ENCODE peak calls at places on chromosomes 1 and 21, in four cellular contexts. K, B, Y and H are unnamed samples.
A peak's percentile ranks its signal among the peaks of the same experiment; 100 is the strongest.

GRCh38 chr21:34740198-34740597 is 71.4 kb downstream of the CLIC6 start:
- DNase-seq in K (no peak), B (no peak), Y (no peak), H (no peak)

GRCh38 chr21:45977396-45977795 is 4.2 kb upstream of the COL6A1 start:
- DNase-seq in K (no peak), B (peak; percentile 75), Y (no peak), H (no peak)

GRCh38 chr1:102182603-102183260 is 186.0 kb upstream of the OLFM3 start:
- DNase-seq in K (no peak), B (no peak), Y (no peak), H (no peak)

GRCh38 chr1:36320291-36320758 is 3.1 kb downstream of the EVA1B start:
- DNase-seq in K (no peak), B (no peak), Y (no peak), H (no peak)

GRCh38 chr1:181179980-181180964 is 91.8 kb downstream of the IER5 start:
- DNase-seq in K (peak; percentile 31), B (peak; percentile 82), Y (no peak), H (peak; percentile 16)

GRCh38 chr1:178172939-178173338 is 79.0 kb downstream of the RASAL2 start:
- DNase-seq in K (no peak), B (no peak), Y (no peak), H (no peak)

GRCh38 chr1:36321119-36321951 is 2.1 kb downstream of the EVA1B start:
- DNase-seq in K (peak; percentile 61), B (peak; percentile 97), Y (peak; percentile 76), H (no peak)

GRCh38 chr1:66022904-66023620 is 230.4 kb downstream of the PDE4B start:
- DNase-seq in K (peak; percentile 15), B (peak; percentile 45), Y (no peak), H (peak; percentile 17)

GRCh38 chr1:3552751-3553150 is 58.6 kb downstream of the MEGF6 start:
- DNase-seq in K (no peak), B (no peak), Y (no peak), H (no peak)

GRCh38 chr1:47585141-47585902 is 147.5 kb downstream of the FOXD2 start:
- DNase-seq in K (no peak), B (no peak), Y (no peak), H (no peak)

GRCh38 chr1:113834716-113835115 is 22.4 kb upstream of the RSBN1 start:
- DNase-seq in K (no peak), B (no peak), Y (no peak), H (no peak)

GRCh38 chr1:153262462-153263157 is 3.1 kb downstream of the LORICRIN start:
- DNase-seq in K (no peak), B (no peak), Y (no peak), H (peak; percentile 38)

GRCh38 chr1:153261793-153262371 is 2.4 kb downstream of the LORICRIN start:
- DNase-seq in K (no peak), B (no peak), Y (no peak), H (no peak)

GRCh38 chr1:153260473-153260979 is 1.0 kb downstream of the LORICRIN start:
- DNase-seq in K (no peak), B (no peak), Y (no peak), H (peak; percentile 50)

GRCh38 chr1:153260980-153261792 is 1.7 kb downstream of the LORICRIN start:
- DNase-seq in K (peak; percentile 46), B (peak; percentile 51), Y (no peak), H (peak; percentile 34)

GRCh38 chr1:153259387-153259786 is at the start of gene LORICRIN:
- DNase-seq in K (no peak), B (no peak), Y (no peak), H (no peak)
- H3K9ac ChIP-seq in K (no peak within 1 kb of the TSS), B (no peak within 1 kb of the TSS), Y (no peak within 1 kb of the TSS), H (no peak within 1 kb of the TSS)

DNA sequence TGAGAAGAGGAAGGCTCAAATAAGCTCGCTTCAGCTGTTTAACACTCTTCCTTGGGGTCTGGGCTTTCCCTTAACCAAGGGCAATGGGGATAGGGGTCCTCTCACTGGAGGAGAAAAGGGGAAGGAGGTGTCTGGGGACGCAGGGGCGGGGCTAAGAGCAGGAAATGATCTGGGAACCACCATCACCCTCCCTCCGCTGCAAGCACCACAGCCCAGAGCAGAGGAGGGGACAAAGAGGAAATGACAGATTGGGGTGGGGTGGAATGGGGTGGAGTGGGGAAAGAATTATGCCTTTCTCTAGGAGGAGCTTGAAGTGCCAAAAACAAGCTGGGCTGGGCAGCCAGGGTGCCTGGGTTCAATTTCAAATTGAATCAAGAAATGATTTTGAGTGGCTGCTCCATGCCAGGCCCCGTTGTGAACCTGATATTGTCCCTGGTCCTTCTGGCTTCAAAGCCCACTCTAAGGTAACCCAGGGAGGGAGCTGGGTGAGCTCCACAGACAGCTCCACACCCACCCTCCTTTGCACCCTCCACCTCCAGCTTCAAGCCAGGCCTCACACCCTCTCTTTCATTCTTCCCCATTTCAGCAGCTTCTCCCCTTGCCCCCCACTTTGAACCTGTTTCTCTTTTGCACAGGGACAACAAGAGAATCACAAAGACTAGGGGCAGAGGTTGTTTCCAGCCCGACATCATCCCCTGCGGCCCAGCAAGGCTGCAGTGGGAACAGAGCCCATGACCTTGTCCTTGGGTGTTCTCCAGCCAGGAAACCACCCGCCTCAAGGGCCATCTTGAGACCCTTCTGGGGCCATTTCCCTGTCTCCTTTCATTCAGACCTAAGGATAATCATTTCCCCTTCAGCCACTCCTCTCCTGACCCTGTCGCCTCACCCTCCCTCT is 1.1 kb downstream of the ARHGAP30 start:
- DNase-seq in K (no peak), B (peak; percentile 75), Y (no peak), H (peak; percentile 76)
- H3K4me3 ChIP-seq in K (no peak overlapping the region), B (no peak overlapping the region), Y (no peak overlapping the region), H (peak overlapping the region; percentile 94)

DNA sequence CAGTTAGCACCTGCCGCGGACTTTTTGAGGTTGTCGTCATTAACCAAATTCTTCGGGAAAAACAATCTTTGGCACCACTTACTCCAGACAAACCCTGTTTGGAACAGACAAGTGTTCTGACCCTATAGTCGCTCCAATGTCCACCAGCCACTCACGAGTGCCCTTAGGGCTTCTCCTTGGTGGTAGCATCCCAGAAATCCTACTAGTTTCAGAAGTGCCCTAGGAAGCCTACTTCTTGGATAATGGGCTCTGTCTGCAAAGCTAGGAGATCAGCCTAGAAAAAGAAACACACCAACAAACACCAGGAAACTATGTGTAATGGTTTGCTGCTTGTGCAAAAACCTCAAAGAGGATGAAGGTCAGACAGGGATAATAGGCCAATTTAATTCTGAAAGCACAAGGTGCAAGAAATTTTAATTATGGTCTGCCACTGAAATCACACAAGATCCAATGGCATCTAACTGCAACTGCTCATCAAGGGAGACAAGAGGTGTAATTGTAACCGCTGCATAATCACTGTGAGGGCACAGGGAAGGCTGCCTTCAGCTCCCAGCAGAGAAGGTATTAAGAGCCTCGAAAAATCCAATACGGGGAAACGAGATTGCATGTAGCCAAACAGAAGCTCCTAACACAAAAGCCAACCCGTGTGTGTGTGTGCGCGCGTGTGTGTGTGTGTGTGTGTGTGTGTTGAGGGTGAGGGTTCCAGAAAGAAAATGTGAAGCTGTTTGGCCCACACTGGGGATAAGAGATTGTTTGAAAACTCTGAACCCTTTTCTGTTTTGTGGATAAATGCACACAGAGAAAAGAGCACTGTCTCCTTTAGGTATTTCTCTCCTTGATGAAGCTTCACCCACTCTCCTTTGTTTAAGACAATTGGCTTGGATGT is 2.2 kb downstream of the WLS start:
- DNase-seq in K (no peak), B (peak; percentile 63), Y (no peak), H (no peak)
- H3K9ac ChIP-seq in K (no peak overlapping the region), B (peak overlapping the region; percentile 95), Y (no peak overlapping the region), H (no peak overlapping the region)

DNA sequence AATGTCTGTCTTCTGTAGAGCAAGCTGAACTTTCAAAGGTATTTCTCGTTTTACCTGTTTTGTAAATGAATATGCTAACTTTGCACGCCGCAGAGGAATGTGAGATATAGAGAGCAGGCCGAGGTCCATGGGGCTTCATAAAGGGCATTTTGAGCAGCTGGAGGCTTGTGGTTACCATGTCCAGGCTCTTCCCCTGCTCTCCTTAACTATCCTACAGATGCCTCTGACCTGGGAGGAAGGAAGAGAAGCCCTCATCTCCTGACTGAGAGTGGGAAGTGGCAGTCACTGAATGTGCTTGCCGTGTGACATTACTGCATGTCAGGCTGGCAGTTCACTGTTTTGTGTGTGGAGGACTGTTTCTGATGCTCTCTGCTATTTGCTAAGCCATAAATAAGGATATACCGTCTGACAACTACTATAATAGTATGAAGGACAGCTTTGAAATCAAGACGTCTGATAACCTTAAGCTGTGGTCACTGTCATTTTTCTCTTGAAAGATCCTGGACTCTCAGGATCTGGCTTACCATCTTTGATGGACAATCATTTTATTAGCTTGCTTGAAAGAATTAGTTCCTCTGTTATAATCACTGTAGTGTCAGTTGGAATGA is 92.2 kb downstream of the DYRK1A start:
- DNase-seq in K (no peak), B (no peak), Y (no peak), H (no peak)
- H3K4me3 ChIP-seq in K (no peak overlapping the region), B (no peak overlapping the region), Y (no peak overlapping the region), H (no peak overlapping the region)

DNA sequence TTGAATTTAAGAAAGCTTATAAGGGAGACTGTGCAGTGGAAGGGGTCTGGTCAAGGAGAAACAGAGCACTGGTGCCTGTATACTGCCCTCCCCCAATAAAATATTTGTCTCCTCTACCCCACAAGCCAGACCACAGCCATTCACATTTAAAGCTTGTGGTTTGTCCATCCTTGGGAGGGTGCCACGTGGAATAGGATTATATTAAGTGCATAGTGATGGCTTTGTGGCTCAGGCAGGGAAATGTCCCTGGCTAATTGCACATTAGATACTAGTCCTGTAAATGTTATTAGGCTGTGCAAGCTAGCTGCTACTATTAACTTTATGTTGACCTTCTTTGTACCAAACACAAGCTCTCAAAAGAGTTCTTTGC is 210.4 kb downstream of the ROR1 start:
- DNase-seq in K (no peak), B (no peak), Y (no peak), H (no peak)
- H3K9ac ChIP-seq in K (no peak overlapping the region), B (no peak overlapping the region), Y (no peak overlapping the region), H (no peak overlapping the region)

GRCh38 chr21:29475329-29475728 is 176.6 kb downstream of the BACH1 start:
- DNase-seq in K (no peak), B (no peak), Y (no peak), H (no peak)

GRCh38 chr21:29477347-29477746 is 178.6 kb downstream of the BACH1 start:
- DNase-seq in K (no peak), B (no peak), Y (no peak), H (no peak)

GRCh38 chr21:29477941-29478340 is 179.2 kb downstream of the BACH1 start:
- DNase-seq in K (no peak), B (no peak), Y (no peak), H (no peak)

GRCh38 chr21:29470397-29470796 is 171.7 kb downstream of the BACH1 start:
- DNase-seq in K (no peak), B (no peak), Y (no peak), H (no peak)

DNA sequence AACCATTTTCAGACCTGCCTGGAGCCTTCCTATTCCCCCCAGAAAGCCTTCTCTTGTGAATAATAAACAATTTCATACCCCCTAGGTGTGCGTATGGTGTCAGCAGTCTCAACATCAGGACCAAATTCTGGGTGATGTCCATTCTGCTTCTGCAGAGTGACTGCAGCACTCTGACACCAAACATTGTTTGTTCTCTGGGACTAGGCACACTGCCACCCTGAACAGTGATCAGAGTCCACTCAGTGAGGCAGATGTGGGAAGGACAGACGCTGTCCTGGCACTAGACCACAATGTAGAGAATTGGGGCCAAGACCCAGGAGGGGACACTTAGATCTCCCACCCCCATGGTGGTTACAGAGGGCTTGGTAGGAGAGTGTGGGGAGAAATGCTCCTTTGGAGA is 175.1 kb downstream of the BACH1 start:
- DNase-seq in K (no peak), B (no peak), Y (no peak), H (no peak)
- H3K4me3 ChIP-seq in K (no peak overlapping the region), B (no peak overlapping the region), Y (no peak overlapping the region), H (no peak overlapping the region)